ENCODE peak calls at places on chromosomes 3 and 15, in four cellular contexts. One of them, this sample, is unnamed.
A peak's percentile ranks its signal among the peaks of the same experiment; 100 is the strongest.

GRCh38 chr3:73086071-73086494 is 24.6 kb downstream of the EBLN2 start:
- DNase-seq in HL-60: peak; percentile 35
- DNase-seq in ovary: peak; percentile 64
- DNase-seq in right lobe of liver: peak; percentile 37
- DNase-seq in this sample: no peak

GRCh38 chr3:160618363-160618762 is 53.0 kb upstream of the KPNA4 start:
- DNase-seq in ovary: no peak
- DNase-seq in HL-60: no peak
- DNase-seq in right lobe of liver: peak; percentile 44
- DNase-seq in this sample: no peak

GRCh38 chr3:128619146-128619890 is 31.3 kb downstream of the RPN1 start:
- DNase-seq in right lobe of liver: no peak
- DNase-seq in HL-60: peak; percentile 82
- DNase-seq in ovary: no peak
- DNase-seq in this sample: peak; percentile 81

GRCh38 chr15:70853270-70853854 is 595 bp downstream of the LARP6 start:
- DNase-seq in HL-60: no peak
- DNase-seq in ovary: peak; percentile 64
- DNase-seq in right lobe of liver: peak; percentile 21
- DNase-seq in this sample: no peak

GRCh38 chr3:14132120-14132519 is 7.3 kb downstream of the TMEM43 start:
- DNase-seq in HL-60: no peak
- DNase-seq in right lobe of liver: no peak
- DNase-seq in ovary: no peak
- DNase-seq in this sample: no peak

GRCh38 chr15:81400640-81401236 is 26.7 kb upstream of the TMC3 start:
- DNase-seq in right lobe of liver: no peak
- DNase-seq in HL-60: no peak
- DNase-seq in ovary: no peak
- DNase-seq in this sample: no peak

GRCh38 chr15:75578206-75578947 is 738 bp downstream of the PTPN9 start:
- DNase-seq in right lobe of liver: peak; percentile 42
- DNase-seq in ovary: peak; percentile 24
- DNase-seq in HL-60: peak; percentile 47
- DNase-seq in this sample: no peak

GRCh38 chr15:70775160-70775559 is 11.8 kb upstream of the UACA start:
- DNase-seq in ovary: no peak
- DNase-seq in right lobe of liver: no peak
- DNase-seq in HL-60: no peak
- DNase-seq in this sample: no peak

GRCh38 chr3:113783463-113783862 is 36.6 kb downstream of the ATP6V1A start:
- DNase-seq in ovary: no peak
- DNase-seq in right lobe of liver: no peak
- DNase-seq in HL-60: peak; percentile 13
- DNase-seq in this sample: no peak

GRCh38 chr3:152291649-152292066 is 22.9 kb downstream of the MBNL1 start:
- DNase-seq in HL-60: no peak
- DNase-seq in ovary: no peak
- DNase-seq in right lobe of liver: no peak
- DNase-seq in this sample: no peak

GRCh38 chr3:31671976-31672375 is 139.3 kb downstream of the STT3B start:
- DNase-seq in ovary: no peak
- DNase-seq in right lobe of liver: no peak
- DNase-seq in HL-60: peak; percentile 16
- DNase-seq in this sample: no peak

GRCh38 chr15:100725121-100726069 is 123.0 kb downstream of the ASB7 start:
- DNase-seq in HL-60: no peak
- DNase-seq in right lobe of liver: no peak
- DNase-seq in ovary: no peak
- DNase-seq in this sample: no peak

GRCh38 chr3:170809021-170809974 is 60.7 kb downstream of the RPL22L1 start:
- DNase-seq in right lobe of liver: no peak
- DNase-seq in ovary: peak; percentile 41
- DNase-seq in HL-60: peak; percentile 10
- DNase-seq in this sample: no peak

GRCh38 chr3:46537316-46537715 is 28.8 kb downstream of the LRRC2 start:
- DNase-seq in right lobe of liver: no peak
- DNase-seq in HL-60: no peak
- DNase-seq in ovary: no peak
- DNase-seq in this sample: no peak

GRCh38 chr3:45987368-45988099 is 8.1 kb downstream of the FYCO1 start:
- DNase-seq in HL-60: no peak
- DNase-seq in ovary: peak; percentile 71
- DNase-seq in right lobe of liver: no peak
- DNase-seq in this sample: no peak

GRCh38 chr3:194355379-194355778 is 4.3 kb upstream of the CPN2 start:
- DNase-seq in ovary: peak; percentile 62
- DNase-seq in right lobe of liver: no peak
- DNase-seq in HL-60: no peak
- DNase-seq in this sample: no peak

GRCh38 chr15:68556139-68556990 is 22.4 kb upstream of the CORO2B start:
- DNase-seq in HL-60: no peak
- DNase-seq in right lobe of liver: no peak
- DNase-seq in ovary: no peak
- DNase-seq in this sample: no peak

GRCh38 chr3:10286596-10287295 is 6.0 kb downstream of the GHRL start:
- DNase-seq in ovary: peak; percentile 56
- DNase-seq in HL-60: no peak
- DNase-seq in right lobe of liver: no peak
- DNase-seq in this sample: no peak

GRCh38 chr3:195540031-195540430 is 3.1 kb downstream of the PPP1R2 start:
- DNase-seq in ovary: no peak
- DNase-seq in right lobe of liver: no peak
- DNase-seq in HL-60: no peak
- DNase-seq in this sample: no peak

DNA sequence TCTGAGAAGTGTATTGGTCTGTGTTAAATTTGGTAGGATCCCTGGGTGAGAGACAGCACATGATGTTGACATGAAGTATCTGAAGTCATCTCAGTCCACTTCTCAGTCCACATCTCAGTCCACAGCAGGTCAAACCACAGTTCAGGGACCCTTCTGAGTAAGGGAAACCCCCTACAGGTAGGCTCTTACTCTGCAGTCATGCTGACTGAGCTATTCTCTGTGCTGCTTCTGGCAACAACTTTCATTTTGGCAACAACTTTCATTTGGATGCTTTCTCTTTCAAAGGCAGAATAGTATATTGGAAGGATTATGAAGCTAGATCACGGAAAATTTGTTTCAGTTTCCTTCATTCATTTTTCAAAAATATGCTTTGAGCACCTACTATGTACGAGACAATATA is 178.2 kb upstream of the GOLIM4 start:
- DNase-seq in right lobe of liver: no peak
- DNase-seq in HL-60: no peak
- DNase-seq in ovary: no peak
- DNase-seq in this sample: no peak
- TF ChIP-seq CTCF in right lobe of liver: no peak
- TF ChIP-seq CTCF in HL-60: no peak
- TF ChIP-seq CTCF in ovary: no peak
- TF ChIP-seq CTCF in this sample: no peak

GRCh38 chr3:56347219-56347871 is 120.9 kb downstream of the ERC2 start:
- DNase-seq in HL-60: peak; percentile 61
- DNase-seq in ovary: no peak
- DNase-seq in right lobe of liver: peak; percentile 44
- DNase-seq in this sample: no peak
- TF ChIP-seq CTCF in HL-60: peak; percentile 55
- TF ChIP-seq CTCF in ovary: no peak
- TF ChIP-seq CTCF in right lobe of liver: peak; percentile 43
- TF ChIP-seq CTCF in this sample: peak; percentile 29

GRCh38 chr15:52220896-52221660 is 29.9 kb upstream of the GNB5 start:
- DNase-seq in HL-60: no peak
- DNase-seq in ovary: no peak
- DNase-seq in right lobe of liver: no peak
- DNase-seq in this sample: no peak

GRCh38 chr15:52220251-52220650 is 29.1 kb upstream of the GNB5 start:
- DNase-seq in ovary: no peak
- DNase-seq in right lobe of liver: no peak
- DNase-seq in HL-60: no peak
- DNase-seq in this sample: no peak

GRCh38 chr15:52218816-52219215 is 27.6 kb upstream of the GNB5 start:
- DNase-seq in right lobe of liver: no peak
- DNase-seq in HL-60: no peak
- DNase-seq in ovary: no peak
- DNase-seq in this sample: no peak

GRCh38 chr15:52214553-52214952 is 23.4 kb upstream of the GNB5 start:
- DNase-seq in right lobe of liver: no peak
- DNase-seq in ovary: no peak
- DNase-seq in HL-60: no peak
- DNase-seq in this sample: no peak

GRCh38 chr15:52217186-52217585 is 26.0 kb upstream of the GNB5 start:
- DNase-seq in HL-60: peak; percentile 5
- DNase-seq in right lobe of liver: no peak
- DNase-seq in ovary: no peak
- DNase-seq in this sample: no peak
- TF ChIP-seq CTCF in HL-60: peak; percentile 3
- TF ChIP-seq CTCF in right lobe of liver: no peak
- TF ChIP-seq CTCF in ovary: no peak
- TF ChIP-seq CTCF in this sample: no peak

GRCh38 chr15:58221591-58222241 is 83.5 kb downstream of the AQP9 start:
- DNase-seq in HL-60: peak; percentile 36
- DNase-seq in right lobe of liver: peak; percentile 35
- DNase-seq in ovary: no peak
- DNase-seq in this sample: peak; percentile 57
- TF ChIP-seq CTCF in HL-60: peak; percentile 42
- TF ChIP-seq CTCF in right lobe of liver: peak; percentile 35
- TF ChIP-seq CTCF in ovary: no peak
- TF ChIP-seq CTCF in this sample: peak; percentile 84

GRCh38 chr15:44999105-44999504 is 23.9 kb upstream of the SORD start:
- DNase-seq in right lobe of liver: no peak
- DNase-seq in HL-60: no peak
- DNase-seq in ovary: no peak
- DNase-seq in this sample: no peak
- TF ChIP-seq CTCF in right lobe of liver: no peak
- TF ChIP-seq CTCF in HL-60: no peak
- TF ChIP-seq CTCF in ovary: no peak
- TF ChIP-seq CTCF in this sample: no peak

This sample was measured in CD14-positive monocyte.